ENCODE peak calls at places on chromosomes 1 and 21, in five cellular contexts. S, M, L, B and H are unnamed samples.

GRCh38 chr1:71086331-71086730 is 5.5 kb upstream of the ZRANB2 start:
- DNase-seq in B (no peak), L (peak), S (no peak), M (peak), H (peak)

GRCh38 chr1:244234009-244234643 is 183.0 kb downstream of the ZBTB18 start:
- DNase-seq in B (no peak), M (no peak), L (no peak), S (no peak), H (no peak)

GRCh38 chr1:52599236-52599635 is 2.9 kb upstream of the GPX7 start:
- DNase-seq in B (no peak), M (no peak), L (no peak), S (no peak), H (no peak)

GRCh38 chr1:47971385-47971784 is 25.8 kb downstream of the TRABD2B start:
- DNase-seq in M (no peak), L (no peak), B (no peak), S (no peak), H (no peak)

GRCh38 chr1:167136191-167136614 is 42.3 kb downstream of the STYXL2 start:
- DNase-seq in B (no peak), L (peak), S (no peak), M (no peak), H (peak)

GRCh38 chr1:228226956-228227791 is 19.3 kb downstream of the OBSCN start:
- DNase-seq in S (no peak), L (peak), M (no peak), B (no peak), H (peak)

GRCh38 chr1:149849947-149850360 is 49.4 kb upstream of the BOLA1 start:
- DNase-seq in B (no peak), M (peak), S (no peak), L (peak), H (peak)

GRCh38 chr1:90973897-90974798 is 47.7 kb downstream of the ZNF644 start:
- DNase-seq in B (no peak), S (no peak), M (peak), L (peak), H (peak)

GRCh38 chr1:234932506-234932905 is 196.1 kb downstream of the TOMM20 start:
- DNase-seq in B (no peak), S (no peak), L (no peak), M (no peak), H (no peak)

GRCh38 chr21:33763573-33763881 is 121.2 kb downstream of the ITSN1 start:
- DNase-seq in L (no peak), B (no peak), M (no peak), S (no peak), H (no peak)

GRCh38 chr1:83901547-83902155 is 97.3 kb downstream of the TTLL7 start:
- DNase-seq in B (peak), M (peak), S (no peak), L (peak), H (peak)

GRCh38 chr1:185541861-185542260 is 192.3 kb upstream of the HMCN1 start:
- DNase-seq in B (no peak), S (no peak), L (peak), M (peak), H (peak)

GRCh38 chr1:116754203-116754977 is at the start of gene CD2:
- DNase-seq in M (no peak), S (no peak), L (no peak), B (peak), H (no peak)

GRCh38 chr1:223341111-223341510 is 22.9 kb downstream of the SUSD4 start:
- DNase-seq in M (peak), L (peak), S (no peak), B (peak), H (peak)

GRCh38 chr1:185850366-185850765 is 116.2 kb downstream of the HMCN1 start:
- DNase-seq in L (peak), B (no peak), S (no peak), M (peak), H (peak)

GRCh38 chr1:149917590-149918144 is at the start of gene SV2A:
- DNase-seq in L (peak), B (peak), S (peak), M (peak), H (peak)

GRCh38 chr21:39366563-39366962 is 17.7 kb upstream of the HMGN1 start:
- DNase-seq in L (no peak), S (no peak), M (no peak), B (no peak), H (no peak)

GRCh38 chr1:39788758-39789570 is at the start of gene BMP8B:
- DNase-seq in B (peak), L (peak), S (peak), M (no peak), H (no peak)

GRCh38 chr1:177119311-177119710 is 45.2 kb downstream of the ASTN1 start:
- DNase-seq in M (no peak), S (no peak), B (no peak), L (no peak), H (no peak)

GRCh38 chr1:58762806-58763205 is 21.0 kb downstream of the JUN start:
- DNase-seq in S (no peak), B (no peak), L (peak), M (peak), H (peak)

GRCh38 chr1:187054862-187055757 is 226.4 kb downstream of the PLA2G4A start:
- DNase-seq in S (no peak), M (no peak), B (no peak), L (no peak), H (no peak)

GRCh38 chr1:52041551-52042185 is 8.1 kb upstream of the KTI12 start:
- DNase-seq in S (no peak), B (no peak), L (no peak), M (no peak), H (no peak)

GRCh38 chr1:200448034-200448762 is 38.4 kb upstream of the ZNF281 start:
- DNase-seq in L (no peak), B (no peak), S (no peak), M (no peak), H (no peak)

GRCh38 chr1:2512862-2513421 is 13.5 kb downstream of the PANK4 start:
- DNase-seq in M (no peak), S (no peak), L (no peak), B (no peak), H (no peak)

GRCh38 chr21:37827878-37828277 is 88.4 kb downstream of the KCNJ6 start:
- DNase-seq in B (no peak), S (no peak), L (no peak), M (no peak), H (no peak)

GRCh38 chr1:222372221-222372620 is 175.7 kb downstream of the HHIPL2 start:
- DNase-seq in B (no peak), M (peak), S (no peak), L (peak), H (peak)

GRCh38 chr1:179550753-179551682 is 24.7 kb downstream of the NPHS2 start:
- DNase-seq in L (peak), S (no peak), M (peak), B (no peak), H (peak)

GRCh38 chr1:153734380-153735089 is 6.7 kb downstream of the INTS3 start:
- DNase-seq in M (no peak), S (no peak), L (no peak), B (no peak), H (no peak)

GRCh38 chr21:26977741-26978140 is 10.9 kb upstream of the ADAMTS5 start:
- DNase-seq in S (no peak), L (peak), B (no peak), M (no peak), H (peak)

GRCh38 chr1:87213126-87213496 is 115.6 kb upstream of the LMO4 start:
- DNase-seq in B (no peak), L (peak), S (peak), M (no peak), H (peak)
- H3K4me3 ChIP-seq in B (no peak), L (no peak), S (no peak), M (no peak), H (no peak)

DNA sequence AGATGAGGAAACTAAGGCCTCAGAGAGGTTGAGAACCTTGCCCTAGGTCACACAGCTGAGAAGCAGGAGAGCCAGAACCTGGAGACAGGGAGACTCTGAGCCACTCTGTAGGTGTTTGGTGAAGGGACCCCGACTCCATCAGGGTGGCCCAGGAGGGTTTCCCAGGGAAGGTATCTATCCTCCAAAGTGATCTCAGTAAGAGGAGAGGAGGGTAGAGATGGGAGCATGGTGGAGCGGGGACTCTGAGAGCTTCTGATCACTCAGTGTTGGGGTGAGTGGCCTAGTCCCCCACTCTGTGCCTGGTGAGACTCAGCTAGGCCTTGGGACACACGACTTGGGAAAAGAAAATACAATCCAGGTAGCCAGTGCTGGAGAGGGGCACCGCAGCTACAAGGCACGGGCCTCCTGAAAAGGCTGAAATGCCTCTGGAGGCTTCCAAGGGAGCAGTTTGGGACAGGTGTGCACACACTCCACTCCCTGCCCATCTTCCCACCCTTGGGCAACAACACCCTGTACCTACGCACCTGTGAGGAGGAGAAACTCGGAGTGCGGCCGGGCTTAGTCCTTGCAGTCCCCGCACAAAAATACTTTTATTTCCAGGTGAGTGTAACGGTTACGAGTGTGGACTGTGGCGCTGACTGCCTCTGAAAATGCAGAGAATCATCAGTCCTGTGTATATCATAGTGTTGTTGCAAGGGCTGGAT is 80.8 kb downstream of the CAMK2N1 start:
- DNase-seq in S (no peak), B (no peak), L (no peak), M (no peak), H (no peak)
- H3K4me3 ChIP-seq in S (no peak), B (no peak), L (no peak), M (no peak), H (no peak)

GRCh38 chr1:54402896-54403295 is 3.3 kb downstream of the SSBP3 start:
- DNase-seq in S (no peak), M (no peak), B (peak), L (peak), H (no peak)

GRCh38 chr1:54403377-54403776 is 2.8 kb downstream of the SSBP3 start:
- DNase-seq in S (no peak), L (no peak), B (no peak), M (no peak), H (no peak)

GRCh38 chr1:54403808-54404261 is 2.4 kb downstream of the SSBP3 start:
- DNase-seq in S (no peak), M (peak), B (no peak), L (peak), H (peak)

GRCh38 chr1:54404939-54405880 is 984 bp downstream of the SSBP3 start:
- DNase-seq in L (peak), M (no peak), B (peak), S (no peak), H (no peak)

DNA sequence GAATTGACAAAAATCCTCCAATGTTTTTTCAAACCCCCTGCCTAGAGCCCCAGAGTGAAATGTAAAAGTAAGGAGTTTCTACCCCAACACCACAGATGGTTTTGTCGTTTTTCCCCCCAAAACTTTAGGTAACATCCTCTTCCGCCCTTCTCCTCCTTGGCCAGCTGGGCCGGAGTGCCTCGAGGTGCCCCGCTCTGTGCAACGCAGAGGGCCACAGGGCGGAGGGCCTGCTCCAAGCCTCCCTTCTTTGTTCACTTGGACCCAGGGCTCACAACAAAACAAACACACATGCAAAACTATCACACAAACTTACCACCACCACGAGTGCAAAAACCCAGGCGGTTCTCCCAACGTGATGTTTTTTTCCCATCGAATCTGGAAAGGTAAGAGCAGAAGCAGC is 1.9 kb downstream of the SSBP3 start:
- DNase-seq in S (no peak), M (no peak), L (no peak), B (no peak), H (no peak)
- H3K4me3 ChIP-seq in S (no peak), M (peak), L (peak), B (peak), H (peak)

GRCh38 chr1:61240878-61241277 is 158.5 kb downstream of the NFIA start:
- DNase-seq in S (no peak), M (no peak), B (no peak), L (no peak), H (no peak)
- H3K4me3 ChIP-seq in S (no peak), M (no peak), B (no peak), L (no peak), H (no peak)

GRCh38 chr1:9309080-9309479 is 16.4 kb downstream of the SPSB1 start:
- DNase-seq in L (no peak), M (no peak), S (no peak), B (no peak), H (no peak)
- H3K4me3 ChIP-seq in L (no peak), M (no peak), S (no peak), B (no peak), H (no peak)

GRCh38 chr1:6025269-6026094 is 20.2 kb upstream of the KCNAB2 start:
- DNase-seq in S (no peak), L (peak), B (no peak), M (no peak), H (no peak)
- H3K4me3 ChIP-seq in S (no peak), L (no peak), B (peak), M (no peak), H (no peak)

GRCh38 chr1:164733734-164734133 is 174.8 kb downstream of the PBX1 start:
- DNase-seq in L (no peak), B (no peak), S (no peak), M (no peak), H (no peak)

GRCh38 chr1:164731161-164731747 is 172.3 kb downstream of the PBX1 start:
- DNase-seq in M (no peak), B (no peak), L (no peak), S (no peak), H (no peak)

GRCh38 chr1:164735315-164736052 is 176.5 kb downstream of the PBX1 start:
- DNase-seq in M (peak), B (no peak), L (peak), S (no peak), H (peak)

GRCh38 chr1:164728719-164729118 is 169.7 kb downstream of the PBX1 start:
- DNase-seq in B (no peak), M (no peak), S (no peak), L (no peak), H (peak)

DNA sequence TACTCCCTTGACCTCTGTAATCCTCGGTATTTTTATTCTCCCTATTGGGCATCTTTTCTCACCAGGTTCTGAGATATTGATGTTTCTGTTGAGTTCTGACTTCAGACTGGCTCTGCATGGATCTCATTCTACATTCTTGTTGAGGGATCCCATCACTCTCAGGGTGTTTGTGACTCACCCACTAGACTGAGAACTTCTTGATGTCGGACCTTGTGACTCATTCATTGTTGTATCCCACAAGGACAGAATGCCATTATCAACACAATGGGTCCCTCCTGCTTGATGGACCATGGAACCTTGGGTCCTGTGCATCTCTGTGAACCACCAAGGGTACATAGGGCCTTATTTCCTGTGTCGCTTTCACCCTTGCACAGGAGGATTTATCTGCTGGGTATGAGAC is 174.1 kb downstream of the PBX1 start:
- DNase-seq in L (peak), B (no peak), M (peak), S (no peak), H (peak)
- H3K4me3 ChIP-seq in L (no peak), B (no peak), M (no peak), S (no peak), H (no peak)

DNA sequence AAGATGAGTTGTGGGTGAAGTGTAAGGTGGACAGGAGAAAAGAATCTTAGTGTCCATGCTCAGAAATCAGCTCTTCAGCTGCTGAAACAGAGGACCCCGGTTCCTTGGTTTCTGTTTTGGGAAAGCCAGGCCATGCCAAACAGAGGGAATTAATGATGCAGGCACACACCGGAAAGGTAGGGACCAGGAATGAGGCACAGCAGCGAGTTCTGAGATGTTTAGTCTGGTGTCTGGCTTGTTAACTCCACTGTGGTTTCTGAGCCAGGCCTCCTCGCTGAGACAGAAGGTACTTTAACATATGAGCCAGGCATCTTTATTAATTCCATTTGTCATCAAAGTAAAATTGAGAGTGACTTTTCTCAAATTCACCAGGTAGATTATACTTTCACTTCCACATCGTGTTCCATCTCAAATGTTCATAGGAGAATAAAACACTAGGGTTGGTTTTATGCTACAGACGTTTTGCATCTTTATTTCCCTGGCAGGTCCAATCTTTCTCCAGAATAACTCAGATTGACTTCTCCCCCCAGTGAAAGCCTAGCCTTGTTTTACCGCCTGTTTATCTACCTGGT is 23.5 kb downstream of the LRRC8D start:
- DNase-seq in L (peak), M (peak), S (no peak), B (no peak), H (no peak)
- H3K4me3 ChIP-seq in L (peak), M (peak), S (no peak), B (peak), H (peak)

GRCh38 chr1:241688940-241689368 is 36.9 kb downstream of the WDR64 start:
- DNase-seq in M (peak), B (no peak), L (peak), S (no peak), H (peak)
- H3K4me3 ChIP-seq in M (no peak), B (no peak), L (no peak), S (no peak), H (no peak)

GRCh38 chr1:6807782-6808181 is 22.5 kb downstream of the CAMTA1 start:
- DNase-seq in S (no peak), L (no peak), M (no peak), B (no peak), H (no peak)

GRCh38 chr1:6813165-6813564 is 27.9 kb downstream of the CAMTA1 start:
- DNase-seq in L (no peak), B (no peak), M (no peak), S (no peak), H (no peak)

GRCh38 chr1:6809461-6809860 is 24.2 kb downstream of the CAMTA1 start:
- DNase-seq in M (no peak), B (no peak), S (no peak), L (no peak), H (no peak)

GRCh38 chr1:6815722-6816121 is 30.5 kb downstream of the CAMTA1 start:
- DNase-seq in M (no peak), S (no peak), L (no peak), B (no peak), H (no peak)

DNA sequence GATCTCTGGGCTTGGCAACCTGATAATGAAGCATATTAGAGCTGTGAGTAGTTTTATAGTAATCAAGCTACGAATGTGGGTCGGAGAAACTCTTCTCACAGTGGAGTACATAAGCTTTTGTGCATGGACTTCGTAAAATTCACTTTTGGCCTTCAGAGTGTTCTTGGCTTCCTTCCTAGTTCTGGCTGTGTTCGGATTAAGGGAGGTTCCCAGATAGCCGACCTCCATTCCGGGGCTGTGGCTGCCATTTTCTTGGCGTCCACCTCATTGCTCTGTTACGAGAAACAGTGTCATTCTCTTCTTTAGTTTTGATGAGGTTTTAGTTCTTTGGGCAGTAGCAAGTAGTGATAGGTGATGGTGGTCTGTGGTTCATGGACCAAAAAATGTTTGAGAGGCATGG is 26.3 kb downstream of the CAMTA1 start:
- DNase-seq in L (no peak), M (peak), B (no peak), S (no peak), H (no peak)
- H3K4me3 ChIP-seq in L (no peak), M (no peak), B (no peak), S (no peak), H (no peak)